ENCODE peak calls at places on chromosomes 13 and 19, in five cellular contexts. F is MM.1S; A is stimulated activated CD4-positive, alpha-beta T cell treated with anti-CD3 and anti-CD28 coated beads, TNF-alpha, amount 100 ng/mL, for 4 hours; H is MCF 10A; I is glutamatergic neuron. N is an unnamed sample.

GRCh38 chr19:570315-570714 is 2.1 kb upstream of the BSG start:
- DNase-seq in H (no peak), I (no peak), A (no peak), F (no peak), N (no peak)

GRCh38 chr13:111345682-111346081 is 25.2 kb downstream of the TEX29 start:
- DNase-seq in A (no peak), H (no peak), F (no peak), I (no peak), N (no peak)

GRCh38 chr19:18940791-18941627 is at the start of gene HOMER3:
- DNase-seq in H (peak; percentile 74), I (peak; percentile 93), A (peak; percentile 72), F (peak; percentile 67), N (peak; percentile 87)

GRCh38 chr19:40229484-40229883 is 3.0 kb upstream of the CCNP start:
- DNase-seq in F (no peak), A (no peak), I (no peak), H (no peak), N (no peak)

GRCh38 chr13:106534844-106535551 is 464 bp downstream of the EFNB2 start:
- DNase-seq in I (peak; percentile 54), F (peak; percentile 13), A (peak; percentile 2), H (peak; percentile 40), N (peak; percentile 35)

GRCh38 chr19:17743874-17744273 is 7.4 kb upstream of the FCHO1 start:
- DNase-seq in F (no peak), H (no peak), A (no peak), I (no peak), N (no peak)

GRCh38 chr19:5011476-5012238 is 42.7 kb downstream of the KDM4B start:
- DNase-seq in H (no peak), I (no peak), A (no peak), F (no peak), N (no peak)

GRCh38 chr13:95087746-95088305 is 213.4 kb downstream of the ABCC4 start:
- DNase-seq in F (no peak), I (no peak), A (no peak), H (no peak), N (no peak)

GRCh38 chr19:13920940-13921744 is 15.1 kb downstream of the CC2D1A start:
- DNase-seq in A (no peak), H (peak; percentile 48), F (peak; percentile 40), I (no peak), N (peak; percentile 64)

GRCh38 chr13:101416181-101417042 is at the start of gene NALCN:
- DNase-seq in F (peak; percentile 50), H (peak; percentile 47), I (peak; percentile 49), A (no peak), N (peak; percentile 29)

GRCh38 chr19:3914199-3914598 is 18.7 kb upstream of the NMRK2 start:
- DNase-seq in A (no peak), H (no peak), F (no peak), I (no peak), N (no peak)

GRCh38 chr19:19285723-19286122 is 12.6 kb upstream of the TM6SF2 start:
- DNase-seq in A (no peak), F (no peak), H (no peak), I (no peak), N (no peak)

GRCh38 chr13:112204881-112205327 is 138.0 kb downstream of the SOX1 start:
- DNase-seq in F (no peak), I (no peak), H (no peak), A (no peak), N (no peak)

GRCh38 chr19:33809960-33810359 is 13.3 kb downstream of the KCTD15 start:
- DNase-seq in H (peak; percentile 79), I (no peak), A (no peak), F (no peak), N (no peak)

GRCh38 chr19:55085923-55086715 is 10.4 kb downstream of the EPS8L1 start:
- DNase-seq in I (peak; percentile 71), H (no peak), F (no peak), A (no peak), N (no peak)

GRCh38 chr13:33722216-33722900 is 95.6 kb upstream of the RFC3 start:
- DNase-seq in I (no peak), F (peak; percentile 43), A (no peak), H (no peak), N (no peak)

GRCh38 chr19:49142866-49143335 is 12.3 kb downstream of the HRC start:
- DNase-seq in H (peak; percentile 96), F (peak; percentile 65), A (peak; percentile 41), I (peak; percentile 97), N (peak; percentile 97)

GRCh38 chr13:50393641-50394040 is 378.4 kb downstream of the KCNRG start:
- DNase-seq in H (no peak), A (no peak), F (no peak), I (peak; percentile 79), N (peak; percentile 61)

GRCh38 chr19:40718774-40719391 is 2.0 kb downstream of the ITPKC start:
- DNase-seq in H (peak; percentile 92), A (no peak), I (peak; percentile 54), F (no peak), N (no peak)

GRCh38 chr19:38015771-38016170 is 108.8 kb downstream of the SIPA1L3 start:
- DNase-seq in I (no peak), A (no peak), H (no peak), F (no peak), N (no peak)

GRCh38 chr13:25494708-25495411 is 123.1 kb downstream of the ATP8A2 start:
- DNase-seq in H (no peak), F (no peak), I (no peak), A (no peak), N (no peak)

GRCh38 chr13:64801768-64802167 is 2428.4 kb downstream of the PCDH9 start:
- DNase-seq in F (no peak), I (no peak), A (no peak), H (no peak), N (no peak)

GRCh38 chr19:42156571-42156970 is 24.3 kb upstream of the POU2F2 start:
- DNase-seq in F (no peak), A (no peak), I (no peak), H (no peak), N (no peak)

GRCh38 chr13:97976551-97977375 is 23.3 kb downstream of the IPO5 start:
- DNase-seq in H (no peak), F (peak; percentile 35), I (peak; percentile 56), A (no peak), N (peak; percentile 54)

GRCh38 chr13:23960566-23961156 is 63.4 kb upstream of the C1QTNF9B start:
- DNase-seq in A (no peak), H (peak; percentile 65), I (no peak), F (no peak), N (no peak)

GRCh38 chr13:46389985-46390384 is 2.9 kb upstream of the RUBCNL start:
- DNase-seq in I (no peak), H (no peak), A (no peak), F (peak; percentile 75), N (no peak)

GRCh38 chr19:41703602-41704293 is 4.7 kb upstream of the CEACAM5 start:
- DNase-seq in I (no peak), A (no peak), F (no peak), H (no peak), N (no peak)

GRCh38 chr19:34126966-34127365 is 45.3 kb upstream of the LSM14A start:
- DNase-seq in I (peak; percentile 36), H (no peak), F (no peak), A (no peak), N (no peak)

GRCh38 chr19:43634068-43634467 is 5.6 kb downstream of the CADM4 start:
- DNase-seq in A (no peak), I (no peak), F (no peak), H (no peak), N (no peak)

GRCh38 chr19:5358173-5358800 is 17.7 kb upstream of the PTPRS start:
- DNase-seq in I (no peak), A (no peak), H (peak; percentile 30), F (no peak), N (no peak)

GRCh38 chr13:113586661-113587479 is 2.3 kb downstream of the TFDP1 start:
- DNase-seq in F (peak; percentile 15), H (no peak), A (no peak), I (no peak), N (no peak)

GRCh38 chr19:2719910-2720776 is 1.0 kb downstream of the DIRAS1 start:
- DNase-seq in I (no peak), H (peak; percentile 12), F (no peak), A (no peak), N (no peak)

GRCh38 chr13:92355213-92355612 is 871.4 kb upstream of the GPC6 start:
- DNase-seq in H (peak; percentile 47), I (peak; percentile 23), A (no peak), F (no peak), N (peak; percentile 19)

GRCh38 chr19:16076958-16077611 is 790 bp downstream of the TPM4 start:
- DNase-seq in F (peak; percentile 30), H (peak; percentile 49), I (peak; percentile 68), A (no peak), N (peak; percentile 58)

GRCh38 chr13:36981156-36981743 is 17.9 kb downstream of the ALG5 start:
- DNase-seq in I (no peak), F (peak; percentile 19), H (peak; percentile 48), A (no peak), N (no peak)

GRCh38 chr19:6610934-6611370 is 20.0 kb upstream of the CD70 start:
- DNase-seq in A (no peak), I (no peak), H (peak; percentile 85), F (no peak), N (no peak)

GRCh38 chr13:77749481-77749880 is 52.0 kb downstream of the SLAIN1 start:
- DNase-seq in F (no peak), A (no peak), I (no peak), H (no peak), N (no peak)

GRCh38 chr13:99959538-99960230 is 11.9 kb downstream of the ZIC5 start:
- DNase-seq in F (peak; percentile 41), H (no peak), A (no peak), I (no peak), N (no peak)

GRCh38 chr19:46913852-46914430 is 53.1 kb downstream of the ARHGAP35 start:
- DNase-seq in A (no peak), H (no peak), F (no peak), I (no peak), N (no peak)

N was measured in BE2C.